ENCODE peak calls at places on chromosomes 11 and 22, in nine cellular contexts. Z is stimulated activated CD8-positive, alpha-beta memory T cell treated with anti-CD3 and anti-CD28 coated beads, Interleukin-7, amount 100 ng/mL, for 1 hour; M is head of caudate nucleus; I is AG04450; J is DND-41; D is EH; C is stimulated activated CD4-positive, alpha-beta T cell treated with anti-CD3 and anti-CD28 coated beads, Interleukin-15, amount 100 ng/mL, for 48 hours; O is upper lobe of right lung; S is A172. X is an unnamed sample.

GRCh38 chr11:125086633-125087296 is 23.7 kb downstream of the SLC37A2 start:
- DNase-seq in Z (no peak), M (no peak), I (no peak), J (no peak), D (no peak), C (no peak), O (peak; percentile 54), S (no peak), X (no peak)

GRCh38 chr11:44002191-44003093 is 45.3 kb upstream of the ACCSL start:
- DNase-seq in Z (no peak), M (no peak), I (no peak), J (no peak), D (no peak), C (no peak), O (no peak), S (no peak), X (no peak)

GRCh38 chr22:30507670-30508069 is 2.2 kb upstream of the SEC14L4 start:
- DNase-seq in Z (no peak), M (no peak), I (no peak), J (no peak), D (no peak), C (no peak), O (no peak), S (no peak), X (no peak)

GRCh38 chr11:115505165-115505564 is 950 bp upstream of the CADM1 start:
- DNase-seq in Z (no peak), M (peak; percentile 11), I (no peak), J (no peak), D (no peak), C (no peak), O (no peak), S (no peak), X (no peak)

GRCh38 chr11:61814242-61814957 is 2.4 kb downstream of the FADS1 start:
- DNase-seq in Z (no peak), M (peak; percentile 67), I (no peak), J (peak; percentile 66), D (peak; percentile 49), C (no peak), O (no peak), S (peak; percentile 66), X (no peak)

GRCh38 chr11:35158371-35159081 is 19.6 kb downstream of the CD44 start:
- DNase-seq in Z (no peak), M (no peak), I (no peak), J (no peak), D (peak; percentile 60), C (no peak), O (no peak), S (no peak), X (no peak)

GRCh38 chr11:115112779-115113178 is 391.4 kb downstream of the CADM1 start:
- DNase-seq in Z (no peak), M (no peak), I (no peak), J (no peak), D (no peak), C (no peak), O (no peak), S (no peak), X (no peak)

GRCh38 chr11:65663634-65664200 is 1.0 kb upstream of the RELA start:
- DNase-seq in Z (no peak), M (peak; percentile 73), I (no peak), J (peak; percentile 51), D (peak; percentile 66), C (no peak), O (peak; percentile 80), S (peak; percentile 11), X (no peak)

GRCh38 chr11:65357856-65358356 is 3.4 kb downstream of the TIGD3 start:
- DNase-seq in Z (no peak), M (no peak), I (no peak), J (no peak), D (no peak), C (no peak), O (peak; percentile 71), S (no peak), X (no peak)

GRCh38 chr11:66768818-66769217 is 39.8 kb upstream of the SPTBN2 start:
- DNase-seq in Z (no peak), M (no peak), I (no peak), J (no peak), D (no peak), C (no peak), O (no peak), S (no peak), X (no peak)

GRCh38 chr11:114039551-114039950 is 20.0 kb upstream of the ZBTB16 start:
- DNase-seq in Z (no peak), M (no peak), I (no peak), J (no peak), D (no peak), C (no peak), O (no peak), S (no peak), X (no peak)

GRCh38 chr11:86152901-86153300 is 84.0 kb upstream of the PICALM start:
- DNase-seq in Z (no peak), M (no peak), I (no peak), J (no peak), D (no peak), C (no peak), O (no peak), S (no peak), X (no peak)

GRCh38 chr11:102836290-102836875 is 7.0 kb downstream of the MMP3 start:
- DNase-seq in Z (no peak), M (no peak), I (peak; percentile 42), J (no peak), D (peak; percentile 82), C (no peak), O (no peak), S (no peak), X (no peak)

GRCh38 chr22:29480512-29481264 is 670 bp downstream of the NEFH start:
- DNase-seq in Z (no peak), M (peak; percentile 43), I (no peak), J (no peak), D (no peak), C (peak; percentile 37), O (peak; percentile 74), S (no peak), X (no peak)

GRCh38 chr22:17734197-17734596 is 40.1 kb downstream of the BID start:
- DNase-seq in Z (no peak), M (no peak), I (no peak), J (no peak), D (peak; percentile 67), C (peak; percentile 14), O (no peak), S (no peak), X (no peak)

GRCh38 chr22:19815093-19815822 is 39.4 kb downstream of the GNB1L start:
- DNase-seq in Z (no peak), M (no peak), I (no peak), J (no peak), D (no peak), C (no peak), O (no peak), S (no peak), X (no peak)

GRCh38 chr11:34358666-34359547 is 1.1 kb upstream of the ABTB2 start:
- DNase-seq in Z (peak; percentile 45), M (peak; percentile 72), I (no peak), J (peak; percentile 75), D (peak; percentile 79), C (peak; percentile 54), O (peak; percentile 85), S (peak; percentile 65), X (peak; percentile 41)

GRCh38 chr11:46064221-46064620 is 57.0 kb downstream of the PHF21A start:
- DNase-seq in Z (no peak), M (no peak), I (no peak), J (no peak), D (peak; percentile 29), C (no peak), O (no peak), S (no peak), X (no peak)

GRCh38 chr11:46270707-46271106 is 6.8 kb upstream of the CREB3L1 start:
- DNase-seq in Z (no peak), M (no peak), I (no peak), J (no peak), D (no peak), C (no peak), O (no peak), S (no peak), X (no peak)

GRCh38 chr11:78840623-78841022 is 266.0 kb upstream of the NARS2 start:
- DNase-seq in Z (no peak), M (no peak), I (peak; percentile 48), J (no peak), D (peak; percentile 39), C (no peak), O (no peak), S (no peak), X (no peak)

GRCh38 chr11:94120946-94121345 is 7.7 kb upstream of the PANX1 start:
- DNase-seq in Z (no peak), M (no peak), I (peak; percentile 54), J (no peak), D (peak; percentile 87), C (no peak), O (no peak), S (peak; percentile 64), X (no peak)

GRCh38 chr22:47134222-47134621 is 371.8 kb downstream of the TBC1D22A start:
- DNase-seq in Z (no peak), M (no peak), I (no peak), J (no peak), D (no peak), C (no peak), O (no peak), S (no peak), X (no peak)

GRCh38 chr11:9144828-9145227 is 53.4 kb upstream of the SCUBE2 start:
- DNase-seq in Z (no peak), M (no peak), I (no peak), J (no peak), D (peak; percentile 34), C (no peak), O (no peak), S (no peak), X (no peak)

GRCh38 chr11:67572747-67573419 is 10.7 kb upstream of the GSTP1 start:
- DNase-seq in Z (no peak), M (peak; percentile 71), I (no peak), J (peak; percentile 43), D (peak; percentile 65), C (no peak), O (peak; percentile 77), S (peak; percentile 59), X (no peak)

GRCh38 chr11:2661173-2662023 is 38.4 kb downstream of the KCNQ1OT1 start:
- DNase-seq in Z (no peak), M (no peak), I (no peak), J (no peak), D (no peak), C (no peak), O (no peak), S (no peak), X (no peak)

GRCh38 chr11:33635161-33635560 is 65.5 kb downstream of the C11orf91 start:
- DNase-seq in Z (no peak), M (no peak), I (no peak), J (no peak), D (peak; percentile 58), C (no peak), O (no peak), S (no peak), X (no peak)

X was measured in T-helper 22 cell.